ENCODE peak calls at places on chromosome 3, in four cellular contexts. One of them, this sample, is unnamed. For H3K79me1, the result is how much of the 10 kb centered on the place peaks cover.

GRCh38 chr3:169624533-169624972 is 39.0 kb downstream of the MECOM start:
- DNase-seq in H1: no peak
- DNase-seq in H9: no peak
- DNase-seq in IMR-90: no peak
- DNase-seq in this sample: peak

GRCh38 chr3:150135321-150135721 is 164.6 kb upstream of the PFN2 start:
- DNase-seq in H1: no peak
- DNase-seq in H9: no peak
- DNase-seq in IMR-90: peak
- DNase-seq in this sample: peak

GRCh38 chr3:183845608-183846288 is 20.4 kb upstream of the MAP6D1 start:
- DNase-seq in H1: no peak
- DNase-seq in H9: no peak
- DNase-seq in IMR-90: peak
- DNase-seq in this sample: peak

GRCh38 chr3:134362221-134362620 is 12.0 kb downstream of the AMOTL2 start:
- DNase-seq in H1: no peak
- DNase-seq in H9: no peak
- DNase-seq in IMR-90: no peak
- DNase-seq in this sample: no peak

GRCh38 chr3:176428552-176428951 is 768.7 kb downstream of the TBL1XR1 start:
- DNase-seq in H1: no peak
- DNase-seq in H9: no peak
- DNase-seq in IMR-90: no peak
- DNase-seq in this sample: peak

GRCh38 chr3:132228923-132229322 is 88.3 kb upstream of the ACP3 start:
- DNase-seq in H1: no peak
- DNase-seq in H9: no peak
- DNase-seq in IMR-90: peak
- DNase-seq in this sample: no peak

GRCh38 chr3:129626744-129627349 is 20.4 kb upstream of the PLXND1 start:
- DNase-seq in H1: peak
- DNase-seq in H9: peak
- DNase-seq in IMR-90: peak
- DNase-seq in this sample: peak

GRCh38 chr3:183814240-183814639 is 11.1 kb downstream of the MAP6D1 start:
- DNase-seq in H1: no peak
- DNase-seq in H9: no peak
- DNase-seq in IMR-90: no peak
- DNase-seq in this sample: no peak

GRCh38 chr3:129399145-129399894 is 29.1 kb downstream of the EFCAB12 start:
- DNase-seq in H1: peak
- DNase-seq in H9: peak
- DNase-seq in IMR-90: peak
- DNase-seq in this sample: peak

GRCh38 chr3:32481791-32482631 is 20.6 kb downstream of the CMTM6 start:
- DNase-seq in H1: no peak
- DNase-seq in H9: no peak
- DNase-seq in IMR-90: no peak
- DNase-seq in this sample: no peak

GRCh38 chr3:69853033-69853432 is 113.8 kb downstream of the MITF start:
- DNase-seq in H1: no peak
- DNase-seq in H9: no peak
- DNase-seq in IMR-90: no peak
- DNase-seq in this sample: no peak

GRCh38 chr3:108472011-108472591 is 38.3 kb downstream of the MYH15 start:
- DNase-seq in H1: no peak
- DNase-seq in H9: no peak
- DNase-seq in IMR-90: peak
- DNase-seq in this sample: peak

GRCh38 chr3:64685331-64685799 is 2.4 kb downstream of the ADAMTS9 start:
- DNase-seq in H1: no peak
- DNase-seq in H9: no peak
- DNase-seq in IMR-90: peak
- DNase-seq in this sample: no peak

GRCh38 chr3:155895379-155895900 is 25.0 kb downstream of the GMPS start:
- DNase-seq in H1: no peak
- DNase-seq in H9: no peak
- DNase-seq in IMR-90: no peak
- DNase-seq in this sample: no peak

GRCh38 chr3:169657351-169658124 is 6.0 kb downstream of the MECOM start:
- DNase-seq in H1: no peak
- DNase-seq in H9: no peak
- DNase-seq in IMR-90: no peak
- DNase-seq in this sample: no peak

GRCh38 chr3:78610462-78611125 is 1157.2 kb downstream of the ROBO1 start:
- DNase-seq in H1: no peak
- DNase-seq in H9: no peak
- DNase-seq in IMR-90: no peak
- DNase-seq in this sample: no peak

GRCh38 chr3:44764248-44764647 is 2.7 kb downstream of the KIF15 start:
- DNase-seq in H1: no peak
- DNase-seq in H9: no peak
- DNase-seq in IMR-90: no peak
- DNase-seq in this sample: no peak

GRCh38 chr3:15391007-15391406 is 36.3 kb downstream of the METTL6 start:
- DNase-seq in H1: no peak
- DNase-seq in H9: no peak
- DNase-seq in IMR-90: no peak
- DNase-seq in this sample: no peak

GRCh38 chr3:185439745-185440466 is 58.9 kb downstream of the TMEM41A start:
- DNase-seq in H1: no peak
- DNase-seq in H9: no peak
- DNase-seq in IMR-90: no peak
- DNase-seq in this sample: no peak

GRCh38 chr3:109888026-109888425 is 550.7 kb upstream of the DPPA4 start:
- DNase-seq in H1: no peak
- DNase-seq in H9: no peak
- DNase-seq in IMR-90: no peak
- DNase-seq in this sample: no peak

GRCh38 chr3:66270726-66271125 is 49.9 kb downstream of the SLC25A26 start:
- DNase-seq in H1: no peak
- DNase-seq in H9: no peak
- DNase-seq in IMR-90: peak
- DNase-seq in this sample: no peak

GRCh38 chr3:69197922-69198540 is 75.6 kb upstream of the LMOD3 start:
- DNase-seq in H1: no peak
- DNase-seq in H9: no peak
- DNase-seq in IMR-90: no peak
- DNase-seq in this sample: no peak

GRCh38 chr3:112561085-112561692 is 573 bp downstream of the ATG3 start:
- DNase-seq in H1: peak
- DNase-seq in H9: peak
- DNase-seq in IMR-90: peak
- DNase-seq in this sample: peak

GRCh38 chr3:188940213-188940914 is 231.4 kb upstream of the TPRG1 start:
- DNase-seq in H1: peak
- DNase-seq in H9: no peak
- DNase-seq in IMR-90: no peak
- DNase-seq in this sample: no peak

GRCh38 chr3:59758672-59759071 is 708.8 kb upstream of the CFAP20DC start:
- DNase-seq in H1: no peak
- DNase-seq in H9: no peak
- DNase-seq in IMR-90: no peak
- DNase-seq in this sample: no peak

GRCh38 chr3:59764131-59764530 is 714.3 kb upstream of the CFAP20DC start:
- DNase-seq in H1: no peak
- DNase-seq in H9: no peak
- DNase-seq in IMR-90: peak
- DNase-seq in this sample: no peak

GRCh38 chr3:59756930-59757329 is 707.1 kb upstream of the CFAP20DC start:
- DNase-seq in H1: no peak
- DNase-seq in H9: no peak
- DNase-seq in IMR-90: no peak
- DNase-seq in this sample: no peak

GRCh38 chr3:59754456-59754855 is 704.6 kb upstream of the CFAP20DC start:
- DNase-seq in H1: no peak
- DNase-seq in H9: no peak
- DNase-seq in IMR-90: no peak
- DNase-seq in this sample: no peak

GRCh38 chr3:59759298-59760169 is 709.7 kb upstream of the CFAP20DC start:
- DNase-seq in H1: no peak
- DNase-seq in H9: no peak
- DNase-seq in IMR-90: no peak
- DNase-seq in this sample: no peak
- H4K5ac ChIP-seq in H1: no peak
- H4K5ac ChIP-seq in H9: no peak
- H4K5ac ChIP-seq in IMR-90: peak
- H4K5ac ChIP-seq in this sample: no peak

GRCh38 chr3:12943124-12944021 is 102.0 kb upstream of the RPL32 start:
- DNase-seq in H1: no peak
- DNase-seq in H9: no peak
- DNase-seq in IMR-90: no peak
- DNase-seq in this sample: no peak

GRCh38 chr3:12944413-12944812 is 103.0 kb upstream of the RPL32 start:
- DNase-seq in H1: no peak
- DNase-seq in H9: no peak
- DNase-seq in IMR-90: no peak
- DNase-seq in this sample: no peak

GRCh38 chr3:12946134-12946533 is 104.8 kb upstream of the RPL32 start:
- DNase-seq in H1: no peak
- DNase-seq in H9: no peak
- DNase-seq in IMR-90: no peak
- DNase-seq in this sample: no peak

GRCh38 chr3:12946661-12947316 is 105.4 kb upstream of the RPL32 start:
- DNase-seq in H1: no peak
- DNase-seq in H9: no peak
- DNase-seq in IMR-90: no peak
- DNase-seq in this sample: no peak

GRCh38 chr3:12944849-12945248 is 103.5 kb upstream of the RPL32 start:
- DNase-seq in H1: no peak
- DNase-seq in H9: no peak
- DNase-seq in IMR-90: no peak
- DNase-seq in this sample: no peak
- H3K79me1 ChIP-seq in H1: under half
- H3K79me1 ChIP-seq in H9: under half
- H3K79me1 ChIP-seq in IMR-90: under half
- H3K79me1 ChIP-seq in this sample: under half

DNA sequence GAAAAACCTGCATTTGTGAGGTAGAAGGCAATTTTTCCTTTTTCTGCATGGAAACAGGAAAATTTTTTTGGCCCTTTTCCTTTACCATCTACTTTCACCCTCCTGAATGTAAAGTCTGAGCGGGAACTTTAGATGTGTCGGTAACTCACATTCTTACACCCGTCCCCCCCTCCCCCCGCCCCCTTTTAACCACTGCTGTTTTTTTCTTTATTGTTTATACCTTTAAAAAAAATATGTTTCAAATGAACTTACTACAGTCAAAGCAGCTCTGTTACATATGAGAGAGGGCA is 487 bp upstream of the HES1 start:
- DNase-seq in H1: no peak
- DNase-seq in H9: no peak
- DNase-seq in IMR-90: no peak
- DNase-seq in this sample: no peak
- H4K8ac ChIP-seq in H1: no peak
- H4K8ac ChIP-seq in H9: no peak
- H4K8ac ChIP-seq in IMR-90: peak
- H4K8ac ChIP-seq in this sample: no peak

GRCh38 chr3:130841357-130841756 is 52.5 kb upstream of the ATP2C1 start:
- DNase-seq in H1: no peak
- DNase-seq in H9: no peak
- DNase-seq in IMR-90: no peak
- DNase-seq in this sample: no peak
- H4K5ac ChIP-seq in H1: no peak
- H4K5ac ChIP-seq in H9: no peak
- H4K5ac ChIP-seq in IMR-90: no peak
- H4K5ac ChIP-seq in this sample: no peak

GRCh38 chr3:127016043-127016343 is 33.1 kb downstream of the PLXNA1 start:
- DNase-seq in H1: no peak
- DNase-seq in H9: no peak
- DNase-seq in IMR-90: no peak
- DNase-seq in this sample: no peak
- H3K79me1 ChIP-seq in H1: under half
- H3K79me1 ChIP-seq in H9: under half
- H3K79me1 ChIP-seq in IMR-90: under half
- H3K79me1 ChIP-seq in this sample: under half

GRCh38 chr3:124565551-124565950 is 164.7 kb upstream of the UMPS start:
- DNase-seq in H1: no peak
- DNase-seq in H9: no peak
- DNase-seq in IMR-90: no peak
- DNase-seq in this sample: no peak

GRCh38 chr3:124563376-124563775 is 166.9 kb upstream of the UMPS start:
- DNase-seq in H1: no peak
- DNase-seq in H9: no peak
- DNase-seq in IMR-90: peak
- DNase-seq in this sample: no peak

GRCh38 chr3:124565013-124565412 is 165.2 kb upstream of the UMPS start:
- DNase-seq in H1: peak
- DNase-seq in H9: peak
- DNase-seq in IMR-90: peak
- DNase-seq in this sample: peak

GRCh38 chr3:124560406-124561215 is 169.6 kb upstream of the UMPS start:
- DNase-seq in H1: no peak
- DNase-seq in H9: no peak
- DNase-seq in IMR-90: no peak
- DNase-seq in this sample: peak

DNA sequence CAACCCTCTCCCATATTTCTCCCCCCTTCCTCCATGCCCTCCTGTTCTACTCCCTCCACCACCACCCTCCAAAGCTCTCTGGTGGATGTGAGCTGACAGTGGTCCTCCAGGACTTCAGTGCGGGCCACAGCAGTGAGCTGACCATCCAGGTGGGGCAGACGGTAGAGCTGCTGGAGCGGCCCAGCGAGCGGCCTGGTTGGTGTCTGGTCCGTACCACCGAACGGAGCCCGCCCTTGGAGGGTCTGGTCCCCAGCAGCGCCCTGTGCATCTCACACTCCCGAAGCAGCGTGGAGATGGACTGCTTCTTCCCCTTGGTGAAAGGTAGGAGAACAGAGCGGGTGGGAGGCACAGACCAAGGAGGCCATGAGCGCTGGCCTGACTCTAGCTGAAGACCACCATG is 167.5 kb upstream of the UMPS start:
- DNase-seq in H1: no peak
- DNase-seq in H9: no peak
- DNase-seq in IMR-90: no peak
- DNase-seq in this sample: no peak
- H4K8ac ChIP-seq in H1: no peak
- H4K8ac ChIP-seq in H9: no peak
- H4K8ac ChIP-seq in IMR-90: no peak
- H4K8ac ChIP-seq in this sample: no peak

GRCh38 chr3:198043149-198043548 is 83.1 kb downstream of the LMLN start:
- DNase-seq in H1: no peak
- DNase-seq in H9: no peak
- DNase-seq in IMR-90: no peak
- DNase-seq in this sample: no peak
- H4K5ac ChIP-seq in H1: no peak
- H4K5ac ChIP-seq in H9: no peak
- H4K5ac ChIP-seq in IMR-90: no peak
- H4K5ac ChIP-seq in this sample: no peak